ENCODE peak calls at places on chromosomes 3 and 15, in eight cellular contexts. I is NCI-H1105; X is endodermal cell; J is GM13976; B is T47D; D is transverse colon; R is stimulated activated CD8-positive, alpha-beta memory T cell treated with anti-CD3 and anti-CD28 coated beads, Interleukin-7, amount 100 ng/mL, for 4 hours; M is CD8-positive, alpha-beta memory T cell. N is an unnamed sample.

GRCh38 chr3:46990573-46991374 is 11.3 kb downstream of the NBEAL2 start:
- DNase-seq in I (no peak), D (peak), J (no peak), M (no peak), B (no peak), R (no peak), X (no peak), N (peak)

GRCh38 chr3:55702822-55703221 is 215.7 kb upstream of the WNT5A start:
- DNase-seq in R (no peak), B (no peak), D (no peak), I (no peak), X (no peak), J (no peak), M (no peak), N (no peak)

GRCh38 chr3:48555949-48556795 is 431 bp downstream of the PFKFB4 start:
- DNase-seq in I (no peak), D (no peak), B (no peak), M (no peak), R (no peak), J (peak), X (peak), N (no peak)

GRCh38 chr3:55690746-55691540 is 203.8 kb upstream of the WNT5A start:
- DNase-seq in I (no peak), R (no peak), M (no peak), B (no peak), X (peak), J (peak), D (no peak), N (peak)

GRCh38 chr3:45232531-45232930 is 6.4 kb upstream of the TMEM158 start:
- DNase-seq in I (no peak), J (no peak), D (no peak), B (no peak), X (no peak), M (no peak), R (no peak), N (no peak)

GRCh38 chr3:27542469-27542868 is 58.3 kb upstream of the SLC4A7 start:
- DNase-seq in J (no peak), B (no peak), I (no peak), D (no peak), R (no peak), X (peak), M (no peak), N (no peak)

GRCh38 chr3:66138336-66139234 is 82.2 kb upstream of the SLC25A26 start:
- DNase-seq in J (peak), D (peak), I (peak), M (no peak), B (peak), R (no peak), X (peak), N (peak)

GRCh38 chr3:65330072-65330471 is 642.3 kb upstream of the ADAMTS9 start:
- DNase-seq in B (no peak), R (no peak), M (no peak), J (no peak), X (no peak), I (no peak), D (no peak), N (no peak)

GRCh38 chr3:55621648-55622047 is 134.5 kb upstream of the WNT5A start:
- DNase-seq in J (no peak), I (no peak), X (no peak), B (no peak), R (no peak), M (no peak), D (no peak), N (no peak)

GRCh38 chr3:114464548-114464947 is 170.7 kb downstream of the TIGIT start:
- DNase-seq in D (no peak), J (peak), R (no peak), X (no peak), B (no peak), I (no peak), M (no peak), N (peak)

GRCh38 chr3:197305854-197306253 is 7.4 kb upstream of the DLG1 start:
- DNase-seq in R (no peak), X (no peak), M (peak), J (peak), I (no peak), B (no peak), D (no peak), N (peak)

GRCh38 chr15:69798481-69799315 is 299.0 kb downstream of the TLE3 start:
- DNase-seq in B (no peak), X (peak), J (no peak), M (no peak), R (no peak), I (no peak), D (no peak), N (no peak)

GRCh38 chr3:191369081-191370010 is 39.0 kb upstream of the UTS2B start:
- DNase-seq in D (no peak), R (no peak), I (no peak), M (no peak), X (no peak), J (no peak), B (no peak), N (no peak)

GRCh38 chr3:32143849-32144757 is 37.7 kb downstream of the GPD1L start:
- DNase-seq in J (peak), D (peak), M (peak), X (peak), B (peak), R (no peak), I (peak), N (peak)

GRCh38 chr3:149765762-149766334 is 13.6 kb upstream of the COMMD2 start:
- DNase-seq in I (no peak), M (no peak), B (peak), R (no peak), D (no peak), J (peak), X (no peak), N (peak)

GRCh38 chr3:119619094-119619493 is 21.4 kb downstream of the PLA1A start:
- DNase-seq in I (no peak), B (peak), R (no peak), M (no peak), X (no peak), J (no peak), D (no peak), N (no peak)

GRCh38 chr15:60790641-60791040 is 311.7 kb upstream of the ICE2 start:
- DNase-seq in J (no peak), M (no peak), I (no peak), B (no peak), R (no peak), D (no peak), X (no peak), N (no peak)

GRCh38 chr3:72227536-72228070 is 442.7 kb upstream of the PROK2 start:
- DNase-seq in J (no peak), M (no peak), B (no peak), D (no peak), R (no peak), I (no peak), X (no peak), N (no peak)

GRCh38 chr15:39692464-39693327 is 89.9 kb downstream of the FSIP1 start:
- DNase-seq in M (no peak), R (no peak), J (no peak), D (no peak), X (peak), I (peak), B (no peak), N (no peak)

N was measured in GM10248.